ENCODE peak calls at places on chromosomes 3 and 15, in ten cellular contexts. D is HFF-Myc, Y is RWPE1, T is psoas muscle, G is cardiac muscle cell, M is foreskin fibroblast, C is GM13976, I is GM12864, E is stomach, X is astrocyte. A is an unnamed sample.

GRCh38 chr3:13533823-13534435 is 15.0 kb upstream of the FBLN2 start:
- DNase-seq in D (no peak), Y (no peak), T (no peak), G (no peak), M (no peak), C (no peak), I (no peak), E (no peak), X (no peak), A (no peak)

GRCh38 chr3:141243295-141243707 is 11.7 kb downstream of the PXYLP1 start:
- DNase-seq in D (no peak), Y (no peak), T (no peak), G (peak), M (peak), C (no peak), I (no peak), E (no peak), X (peak), A (peak)

GRCh38 chr3:6807967-6808588 is 52.8 kb upstream of the GRM7 start:
- DNase-seq in D (no peak), Y (no peak), T (no peak), G (no peak), M (no peak), C (no peak), I (no peak), E (no peak), X (peak), A (no peak)

GRCh38 chr3:46946856-46947544 is 29.5 kb downstream of the CCDC12 start:
- DNase-seq in D (no peak), Y (no peak), T (peak), G (no peak), M (no peak), C (no peak), I (no peak), E (peak), X (peak), A (no peak)

GRCh38 chr15:100714749-100715342 is 112.5 kb downstream of the ASB7 start:
- DNase-seq in D (no peak), Y (no peak), T (no peak), G (no peak), M (no peak), C (no peak), I (no peak), E (no peak), X (no peak), A (no peak)

GRCh38 chr3:46864051-46864881 is 1.0 kb upstream of the MYL3 start:
- DNase-seq in D (no peak), Y (no peak), T (peak), G (no peak), M (no peak), C (no peak), I (no peak), E (no peak), X (no peak), A (no peak)

GRCh38 chr3:20083953-20084352 is 43.7 kb downstream of the KAT2B start:
- DNase-seq in D (no peak), Y (no peak), T (no peak), G (no peak), M (no peak), C (no peak), I (no peak), E (no peak), X (no peak), A (no peak)

GRCh38 chr3:194598771-194599557 is 34.3 kb downstream of the TMEM44 start:
- DNase-seq in D (no peak), Y (no peak), T (peak), G (peak), M (no peak), C (no peak), I (no peak), E (no peak), X (peak), A (no peak)

GRCh38 chr3:141366285-141367037 is 1.8 kb upstream of the ZBTB38 start:
- DNase-seq in D (peak), Y (peak), T (peak), G (peak), M (peak), C (no peak), I (no peak), E (peak), X (peak), A (no peak)

GRCh38 chr3:108296239-108296638 is at the start of gene HHLA2:
- DNase-seq in D (no peak), Y (peak), T (no peak), G (no peak), M (no peak), C (no peak), I (no peak), E (no peak), X (no peak), A (no peak)

GRCh38 chr3:57257678-57258077 is 30.1 kb downstream of the APPL1 start:
- DNase-seq in D (no peak), Y (no peak), T (no peak), G (no peak), M (no peak), C (no peak), I (no peak), E (no peak), X (no peak), A (no peak)

GRCh38 chr3:57261929-57262328 is 30.6 kb downstream of the ASB14 start:
- DNase-seq in D (no peak), Y (no peak), T (no peak), G (no peak), M (peak), C (no peak), I (no peak), E (no peak), X (no peak), A (no peak)

GRCh38 chr3:57261119-57261518 is 31.4 kb downstream of the ASB14 start:
- DNase-seq in D (no peak), Y (no peak), T (no peak), G (no peak), M (no peak), C (no peak), I (no peak), E (no peak), X (no peak), A (no peak)

GRCh38 chr3:57252404-57252803 is 24.9 kb downstream of the APPL1 start:
- DNase-seq in D (no peak), Y (no peak), T (no peak), G (no peak), M (peak), C (no peak), I (no peak), E (no peak), X (no peak), A (no peak)

GRCh38 chr3:57256844-57257243 is 29.3 kb downstream of the APPL1 start:
- DNase-seq in D (no peak), Y (no peak), T (no peak), G (no peak), M (no peak), C (no peak), I (no peak), E (no peak), X (no peak), A (no peak)
- TF ChIP-seq CTCF in D (no peak), Y (no peak), T (no peak), G (no peak), M (no peak), C (no peak), I (no peak), E (no peak), X (no peak), A (no peak)

GRCh38 chr3:8635625-8636024 is 9.0 kb downstream of the SSUH2 start:
- DNase-seq in D (no peak), Y (no peak), T (no peak), G (no peak), M (no peak), C (no peak), I (no peak), E (no peak), X (no peak), A (no peak)
- TF ChIP-seq CTCF in D (no peak), Y (no peak), T (no peak), G (no peak), M (no peak), C (no peak), I (no peak), E (no peak), X (no peak), A (no peak)

DNA sequence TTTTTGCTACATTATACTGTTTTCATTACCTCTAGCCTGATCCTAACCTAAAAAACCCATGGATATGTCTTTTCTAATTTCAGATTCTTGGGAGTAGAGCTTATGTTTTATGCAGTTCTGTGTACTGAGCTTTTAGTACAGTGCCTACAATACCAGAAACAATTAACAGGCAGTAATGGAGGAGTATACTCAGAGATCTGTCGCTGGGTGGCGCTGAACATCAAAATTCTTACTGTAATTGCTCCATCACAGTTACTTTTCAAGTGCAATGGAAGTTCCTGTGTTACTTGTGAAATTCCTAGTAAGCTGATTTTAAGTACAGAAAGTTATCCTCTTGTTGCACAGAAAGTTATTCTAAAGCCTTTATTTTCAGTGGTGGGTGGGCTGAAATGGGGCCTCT is 66.9 kb downstream of the RNF13 start:
- DNase-seq in D (peak), Y (peak), T (peak), G (peak), M (peak), C (no peak), I (no peak), E (peak), X (peak), A (peak)
- TF ChIP-seq CTCF in D (peak), Y (peak), T (peak), G (peak), M (peak), C (peak), I (peak), E (no peak), X (peak), A (peak)

DNA sequence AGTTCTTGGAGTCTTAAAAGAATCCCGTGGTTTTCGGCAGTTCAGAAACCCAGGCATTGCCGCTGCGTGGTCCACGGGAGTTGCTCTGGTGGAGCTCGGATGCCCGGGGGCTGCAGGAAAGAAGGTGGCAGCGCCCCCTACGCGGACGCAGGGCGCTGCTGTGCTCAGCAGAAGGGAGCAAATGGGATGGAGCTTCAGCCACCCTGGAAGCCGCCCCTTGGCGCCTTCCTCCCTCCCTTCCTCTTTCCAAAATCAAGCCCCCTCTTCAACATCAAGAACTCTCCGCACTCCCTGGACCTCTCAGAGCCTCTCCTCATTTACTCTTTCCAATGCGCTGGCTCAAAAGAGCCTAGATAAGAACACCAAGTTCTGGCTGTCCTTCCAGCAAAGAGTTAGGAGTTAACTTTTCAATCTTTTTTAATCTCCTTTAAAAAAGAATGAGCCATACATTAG is 880 bp upstream of the CHRNA7 start:
- DNase-seq in D (no peak), Y (no peak), T (no peak), G (peak), M (peak), C (no peak), I (no peak), E (peak), X (no peak), A (peak)
- TF ChIP-seq CTCF in D (peak), Y (peak), T (peak), G (peak), M (no peak), C (no peak), I (peak), E (no peak), X (peak), A (peak)

DNA sequence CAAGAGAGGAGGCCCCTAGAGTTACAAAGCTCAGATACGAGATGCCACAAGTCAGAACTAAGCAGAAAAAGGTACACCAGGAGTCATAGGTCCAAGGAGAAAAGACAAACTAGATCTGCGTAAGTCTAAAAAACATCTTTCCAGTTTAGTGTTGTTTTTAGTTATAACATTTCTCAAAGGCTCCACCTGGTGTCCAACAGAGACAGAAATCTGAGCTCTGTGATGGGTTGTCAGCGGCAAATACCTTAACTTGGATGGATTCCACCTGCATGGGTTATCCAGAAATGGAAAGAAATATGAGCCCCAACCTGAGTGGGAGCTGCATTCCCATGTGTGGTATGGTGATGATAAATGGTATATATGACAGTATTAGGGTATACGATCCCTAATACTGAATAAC is 238.6 kb upstream of the CHRM5 start:
- DNase-seq in D (no peak), Y (peak), T (no peak), G (peak), M (peak), C (no peak), I (no peak), E (no peak), X (no peak), A (no peak)
- TF ChIP-seq CTCF in D (peak), Y (peak), T (peak), G (no peak), M (no peak), C (no peak), I (peak), E (no peak), X (peak), A (no peak)

GRCh38 chr15:49606594-49606993 is 14.0 kb downstream of the FAM227B start:
- DNase-seq in D (no peak), Y (no peak), T (no peak), G (peak), M (peak), C (no peak), I (no peak), E (no peak), X (no peak), A (no peak)
- TF ChIP-seq CTCF in D (peak), Y (no peak), T (no peak), G (no peak), M (peak), C (no peak), I (no peak), E (no peak), X (peak), A (no peak)

A was measured in nephron progenitor cell.